ENCODE peak calls at places on chromosomes 11 and 22, in seven cellular contexts. R is transverse colon, O is right lobe of liver, G is K562, M is H1, L is Peyer's patch, K is vagina. P is an unnamed sample.
A peak's percentile ranks its signal among the peaks of the same experiment; 100 is the strongest.

GRCh38 chr11:122721201-122721963 is 65.9 kb downstream of the UBASH3B start:
- DNase-seq in R (no peak), O (no peak), G (no peak), M (no peak), L (no peak), K (no peak), P (no peak)

GRCh38 chr22:48568736-48569330 is 1258.8 kb downstream of the BRD1 start:
- DNase-seq in R (no peak), O (no peak), G (no peak), M (no peak), L (no peak), K (no peak), P (no peak)

GRCh38 chr11:37323843-37324242 is 725.8 kb upstream of the RAG2 start:
- DNase-seq in R (no peak), O (peak; percentile 45), G (no peak), M (no peak), L (no peak), K (no peak), P (no peak)

GRCh38 chr22:23769321-23769965 is 1.7 kb upstream of the CHCHD10 start:
- DNase-seq in R (no peak), O (no peak), G (no peak), M (no peak), L (no peak), K (no peak), P (no peak)

GRCh38 chr11:82903843-82904586 is 2.5 kb downstream of the DDIAS start:
- DNase-seq in R (no peak), O (no peak), G (no peak), M (no peak), L (no peak), K (no peak), P (no peak)

GRCh38 chr11:134482128-134482527 is 70.1 kb upstream of the B3GAT1 start:
- DNase-seq in R (no peak), O (no peak), G (no peak), M (no peak), L (no peak), K (no peak), P (no peak)

GRCh38 chr11:64449381-64450167 is 90.6 kb downstream of the RPS6KA4 start:
- DNase-seq in R (peak; percentile 75), O (peak; percentile 63), G (peak; percentile 88), M (peak; percentile 89), L (peak; percentile 83), K (no peak), P (peak; percentile 54)

GRCh38 chr11:650482-650881 is 13.4 kb downstream of the DRD4 start:
- DNase-seq in R (no peak), O (no peak), G (no peak), M (no peak), L (no peak), K (no peak), P (no peak)

GRCh38 chr11:4672470-4672869 is 25.2 kb downstream of the OR51E2 start:
- DNase-seq in R (no peak), O (no peak), G (no peak), M (no peak), L (no peak), K (no peak), P (no peak)

GRCh38 chr22:18059473-18059872 is 18.3 kb upstream of the PEX26 start:
- DNase-seq in R (no peak), O (no peak), G (no peak), M (no peak), L (no peak), K (no peak), P (no peak)

GRCh38 chr22:18058770-18059169 is 19.0 kb upstream of the PEX26 start:
- DNase-seq in R (no peak), O (no peak), G (no peak), M (no peak), L (no peak), K (no peak), P (no peak)

GRCh38 chr22:18062421-18062820 is 15.4 kb upstream of the PEX26 start:
- DNase-seq in R (no peak), O (no peak), G (no peak), M (no peak), L (no peak), K (no peak), P (no peak)

GRCh38 chr22:18059991-18060390 is 17.8 kb upstream of the PEX26 start:
- DNase-seq in R (no peak), O (no peak), G (no peak), M (no peak), L (no peak), K (no peak), P (no peak)

GRCh38 chr22:18060646-18061620 is 16.9 kb upstream of the PEX26 start:
- DNase-seq in R (peak; percentile 50), O (peak; percentile 62), G (no peak), M (no peak), L (peak; percentile 70), K (no peak), P (no peak)
- TF ChIP-seq POLR2A in R (no peak), O (peak; percentile 11), G (no peak), M (no peak), L (peak; percentile 30), K (no peak), P (no peak)

GRCh38 chr11:36229091-36229490 is 60.1 kb downstream of the COMMD9 start:
- DNase-seq in R (no peak), O (no peak), G (no peak), M (no peak), L (no peak), K (no peak), P (no peak)

GRCh38 chr11:36233226-36233625 is 56.0 kb downstream of the COMMD9 start:
- DNase-seq in R (no peak), O (no peak), G (no peak), M (no peak), L (no peak), K (no peak), P (no peak)

GRCh38 chr11:36231300-36231699 is 57.9 kb downstream of the COMMD9 start:
- DNase-seq in R (no peak), O (no peak), G (no peak), M (no peak), L (no peak), K (no peak), P (no peak)

GRCh38 chr11:36227044-36227443 is 62.2 kb downstream of the COMMD9 start:
- DNase-seq in R (no peak), O (no peak), G (no peak), M (no peak), L (no peak), K (no peak), P (no peak)

DNA sequence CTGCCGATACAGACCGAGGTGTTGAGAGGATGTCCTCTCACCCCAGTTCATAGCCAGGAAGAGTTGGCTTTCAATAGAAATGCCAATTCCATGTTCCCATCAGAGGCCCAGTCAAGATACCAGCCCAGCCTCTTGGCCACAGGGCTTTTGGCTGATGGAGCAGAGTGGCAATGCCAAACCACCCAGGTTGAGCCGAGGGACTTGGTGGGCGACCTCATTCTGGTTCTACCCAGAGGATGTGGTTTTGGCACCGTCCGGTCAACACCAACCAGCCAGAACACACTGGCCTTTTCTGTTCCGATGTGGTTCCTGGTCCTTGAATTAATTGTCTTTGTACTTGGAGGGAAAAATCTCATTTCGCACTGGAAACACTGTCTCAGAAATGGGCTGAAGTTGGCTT is 60.5 kb downstream of the COMMD9 start:
- DNase-seq in R (no peak), O (no peak), G (no peak), M (no peak), L (no peak), K (no peak), P (no peak)
- H3K4me1 ChIP-seq in R (no peaks in the 10 kb centered on the region), O (no peaks in the 10 kb centered on the region), G (no peaks in the 10 kb centered on the region), M (no peaks in the 10 kb centered on the region), L (no peaks in the 10 kb centered on the region), K (peaks cover 16% of the 10 kb centered on the region), P (no peaks in the 10 kb centered on the region)

DNA sequence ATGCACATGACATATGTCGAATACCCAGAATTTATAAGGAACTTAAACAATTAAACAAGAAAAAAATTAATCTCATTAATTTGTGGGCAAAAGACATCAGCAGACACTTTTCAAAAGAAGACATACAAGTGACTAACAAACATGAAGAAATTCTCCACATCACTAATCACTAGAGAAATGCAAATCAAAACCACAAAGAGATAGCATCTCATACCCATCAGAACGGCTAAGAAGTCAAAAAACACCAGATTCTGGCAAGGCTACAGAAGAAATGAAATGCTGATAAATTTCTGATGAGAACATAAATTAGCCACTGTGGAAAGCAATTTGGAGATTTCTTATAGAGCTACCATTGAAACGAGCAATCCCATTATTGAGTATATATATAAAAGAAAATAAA is 210.6 kb upstream of the LUZP2 start:
- DNase-seq in R (no peak), O (no peak), G (no peak), M (no peak), L (no peak), K (no peak), P (no peak)
- TF ChIP-seq POLR2A in R (no peak), O (no peak), G (no peak), M (no peak), L (no peak), K (no peak), P (no peak)

DNA sequence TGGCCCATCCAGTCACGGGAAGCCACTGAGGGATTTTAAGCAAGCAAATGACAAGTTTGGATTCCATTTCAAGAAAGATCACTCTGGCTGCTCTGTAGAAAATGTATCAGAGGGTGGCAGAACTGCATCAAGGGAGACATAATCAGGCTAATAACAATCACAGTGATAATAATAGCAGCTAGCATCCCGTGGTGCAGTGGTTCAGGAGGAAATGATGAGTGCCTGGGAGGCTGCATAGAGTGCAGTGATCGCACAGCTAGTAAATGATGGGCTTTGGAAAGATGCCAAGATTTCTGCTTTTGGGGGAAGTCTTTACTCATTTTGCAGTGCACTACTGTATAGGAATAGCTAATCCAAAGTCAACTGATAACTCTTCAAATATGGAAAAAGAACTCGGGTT is 35.8 kb downstream of the TNRC6B start:
- DNase-seq in R (no peak), O (no peak), G (no peak), M (no peak), L (no peak), K (no peak), P (no peak)
- H3K4me1 ChIP-seq in R (peaks cover 10% of the 10 kb centered on the region), O (no peaks in the 10 kb centered on the region), G (peaks cover 8% of the 10 kb centered on the region), M (peaks cover 38% of the 10 kb centered on the region), L (no peaks in the 10 kb centered on the region), K (peaks cover 70% of the 10 kb centered on the region), P (peaks cover 3% of the 10 kb centered on the region)

P was measured in prostate gland.